ENCODE peak calls at places on chromosomes 12 and 14, in five cellular contexts. H, E, X, A and D are unnamed samples.

GRCh38 chr14:94600148-94600545 is 12.0 kb upstream of the SERPINA3 start:
- DNase-seq in A (no peak), X (no peak), E (no peak), H (no peak), D (no peak)

GRCh38 chr12:57170408-57170807 is 23.0 kb upstream of the LRP1-AS start:
- DNase-seq in X (no peak), E (no peak), H (no peak), A (no peak), D (no peak)

GRCh38 chr12:82857911-82858533 is 171.3 kb downstream of the TMTC2 start:
- DNase-seq in H (peak), A (no peak), X (no peak), E (peak), D (no peak)

GRCh38 chr12:62347922-62348650 is 87.9 kb downstream of the USP15 start:
- DNase-seq in A (peak), X (peak), E (no peak), H (no peak), D (no peak)

GRCh38 chr14:31024577-31025334 is 693 bp upstream of the AP4S1 start:
- DNase-seq in H (no peak), E (no peak), X (peak), A (peak), D (no peak)

GRCh38 chr12:60760965-60761364 is 1165.1 kb downstream of the SLC16A7 start:
- DNase-seq in E (no peak), H (no peak), A (no peak), X (no peak), D (no peak)

GRCh38 chr14:103056322-103057027 is 874 bp downstream of the CDC42BPB start:
- DNase-seq in E (peak), H (peak), A (peak), X (peak), D (no peak)

GRCh38 chr14:51507556-51508511 is 143.9 kb upstream of the FRMD6 start:
- DNase-seq in X (peak), H (no peak), A (peak), E (no peak), D (no peak)

GRCh38 chr12:109940339-109940923 is 40.4 kb downstream of the TCHP start:
- DNase-seq in E (no peak), H (no peak), X (no peak), A (no peak), D (no peak)

GRCh38 chr12:85831327-85831990 is 4.8 kb downstream of the RASSF9 start:
- DNase-seq in X (no peak), A (no peak), E (no peak), H (no peak), D (no peak)

GRCh38 chr12:86228656-86229055 is 27.5 kb downstream of the MGAT4C start:
- DNase-seq in A (no peak), H (no peak), X (no peak), E (no peak), D (no peak)

GRCh38 chr14:104467641-104468040 is 111.9 kb upstream of the C14orf180 start:
- DNase-seq in E (no peak), X (no peak), H (no peak), A (no peak), D (no peak)

GRCh38 chr14:101889366-101889765 is 75.0 kb upstream of the DYNC1H1 start:
- DNase-seq in X (no peak), H (no peak), E (no peak), A (no peak), D (no peak)

GRCh38 chr12:48542300-48542928 is 17.0 kb downstream of the OR8S1 start:
- DNase-seq in E (peak), H (peak), X (peak), A (peak), D (peak)

GRCh38 chr14:103891667-103892215 is 36.5 kb upstream of the TDRD9 start:
- DNase-seq in E (no peak), H (no peak), A (no peak), X (no peak), D (no peak)

GRCh38 chr12:9648701-9649531 is 20.6 kb upstream of the CLEC2D start:
- DNase-seq in H (no peak), E (no peak), X (peak), A (peak), D (no peak)

GRCh38 chr14:68541128-68541896 is 251.6 kb downstream of the ZFP36L1 start:
- DNase-seq in H (no peak), E (no peak), X (no peak), A (no peak), D (no peak)

GRCh38 chr14:59356298-59356697 is 108.9 kb downstream of the GPR135 start:
- DNase-seq in H (no peak), E (no peak), X (no peak), A (no peak), D (no peak)

GRCh38 chr12:59122784-59123183 is 202.5 kb upstream of the LRIG3 start:
- DNase-seq in H (no peak), E (no peak), A (no peak), X (no peak), D (no peak)

GRCh38 chr12:65720136-65720535 is 104.1 kb upstream of the HMGA2 start:
- DNase-seq in A (no peak), X (peak), E (no peak), H (no peak), D (no peak)

GRCh38 chr12:117854339-117855012 is 114.3 kb downstream of the KSR2 start:
- DNase-seq in E (peak), H (peak), X (peak), A (peak), D (peak)

GRCh38 chr14:98182385-98183055 is 1089.5 kb downstream of the BCL11B start:
- DNase-seq in A (no peak), H (no peak), X (no peak), E (no peak), D (no peak)

GRCh38 chr12:122473543-122474323 is 27.0 kb downstream of the ZCCHC8 start:
- DNase-seq in X (peak), E (no peak), H (no peak), A (peak), D (no peak)

GRCh38 chr14:42163136-42163535 is 556.5 kb downstream of the LRFN5 start:
- DNase-seq in X (no peak), H (no peak), E (no peak), A (no peak), D (no peak)

GRCh38 chr14:103526247-103526913 is 2.6 kb upstream of the TRMT61A start:
- DNase-seq in H (no peak), X (no peak), E (no peak), A (no peak), D (no peak)

GRCh38 chr12:29782821-29783772 is 645 bp downstream of the TMTC1 start:
- DNase-seq in A (peak), X (peak), H (peak), E (peak), D (peak)

DNA sequence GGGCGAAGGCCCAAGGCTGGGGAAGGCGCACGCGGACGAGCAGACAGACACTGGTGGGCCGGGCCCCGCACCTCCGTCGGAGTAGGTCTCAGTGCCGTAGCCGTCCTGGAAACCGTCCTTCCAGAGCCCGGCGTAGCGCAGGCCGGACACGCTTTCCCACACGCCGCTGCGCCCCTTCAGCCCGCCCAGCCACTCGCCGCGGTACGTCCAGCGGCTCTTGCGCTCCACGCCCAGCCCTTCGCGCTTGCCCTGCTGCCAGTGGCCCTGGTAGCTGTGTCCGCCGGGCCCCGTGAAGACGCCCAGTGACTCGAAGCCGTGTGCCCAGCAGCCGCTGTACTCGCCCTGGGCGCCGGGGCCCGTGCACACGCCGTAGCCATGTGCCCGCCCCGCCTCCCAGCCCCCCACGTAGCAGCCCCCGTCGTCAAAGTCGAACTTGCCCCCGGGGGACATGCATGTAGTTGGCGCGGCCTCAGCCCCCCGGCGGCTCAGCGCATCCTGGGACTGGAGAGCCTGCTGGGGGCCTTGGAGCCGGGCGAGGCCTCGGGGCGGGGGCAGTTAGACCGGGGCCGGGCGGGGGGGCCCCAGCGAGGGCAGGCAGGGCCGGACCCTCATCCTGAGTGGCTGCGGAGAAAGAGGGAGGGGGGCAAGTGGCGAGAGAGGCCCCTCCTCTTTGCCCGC is 1.4 kb downstream of the JPH4 start:
- DNase-seq in A (no peak), H (peak), X (no peak), E (peak), D (no peak)
- H4K8ac ChIP-seq in A (no peak), H (no peak), X (no peak), E (no peak), D (no peak)

DNA sequence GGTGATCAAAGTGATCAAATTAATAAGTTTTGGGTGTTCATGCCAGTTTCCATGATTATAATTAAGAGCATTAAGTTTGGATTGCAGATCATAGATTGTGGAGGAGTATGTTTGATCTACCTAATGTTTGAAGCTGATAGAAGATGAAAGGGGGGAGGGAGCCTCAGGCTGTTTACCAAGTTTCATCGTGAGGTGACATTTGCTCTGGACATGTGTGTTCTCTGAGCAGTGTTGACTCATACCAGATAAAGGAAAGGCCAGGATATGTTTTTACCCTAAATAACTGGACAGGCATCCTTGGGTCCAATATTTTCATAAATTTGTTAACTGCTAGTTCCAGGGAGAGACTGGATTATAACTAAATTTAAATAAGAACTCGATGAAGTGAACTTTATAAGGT is 3.5 kb upstream of the SEL1L start:
- DNase-seq in X (no peak), A (no peak), E (no peak), H (no peak), D (no peak)
- H4K8ac ChIP-seq in X (no peak), A (no peak), E (no peak), H (no peak), D (no peak)

GRCh38 chr14:100239200-100239839 is 376 bp downstream of the YY1 start:
- DNase-seq in E (no peak), X (no peak), A (no peak), H (no peak), D (no peak)

GRCh38 chr14:100239840-100240724 is 1.1 kb downstream of the YY1 start:
- DNase-seq in E (peak), A (peak), H (peak), X (peak), D (peak)

GRCh38 chr14:100237735-100238418 is 1.1 kb upstream of the YY1 start:
- DNase-seq in A (peak), H (peak), E (peak), X (peak), D (peak)

GRCh38 chr14:100236873-100237272 is 2.1 kb upstream of the YY1 start:
- DNase-seq in E (no peak), H (no peak), A (no peak), X (no peak), D (no peak)

GRCh38 chr14:100238419-100239199 is at the start of gene YY1:
- DNase-seq in A (peak), X (peak), E (peak), H (peak), D (peak)
- H4K8ac ChIP-seq in A (peak), X (peak), E (no peak), H (no peak), D (peak)

DNA sequence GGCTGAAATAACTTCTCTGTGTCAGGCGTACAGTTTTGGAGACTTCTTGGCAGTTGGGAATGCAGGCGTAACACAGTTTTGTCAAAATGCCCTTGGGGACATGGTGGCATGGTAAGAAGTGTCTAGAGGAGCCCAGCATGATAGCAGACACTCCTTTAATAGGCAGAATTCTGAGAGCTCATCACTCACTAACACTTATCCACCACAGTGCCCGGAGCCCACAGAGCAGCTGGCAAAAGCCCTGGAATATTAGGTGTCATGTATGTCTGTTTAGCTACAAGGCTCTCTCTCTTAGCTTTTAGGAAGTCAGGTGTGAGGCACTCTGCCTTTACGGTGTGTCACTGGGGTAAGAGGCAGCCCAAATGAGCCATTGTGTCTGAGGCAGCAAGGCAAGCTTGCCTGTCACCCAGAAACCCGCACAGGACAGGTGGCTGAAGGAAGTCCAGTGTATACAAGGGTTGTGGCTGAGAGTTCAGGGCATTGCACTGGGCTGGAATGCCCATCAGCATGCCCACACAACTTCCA is 96.3 kb downstream of the ESRRB start:
- DNase-seq in A (no peak), X (no peak), E (no peak), H (no peak), D (no peak)
- H4K8ac ChIP-seq in A (no peak), X (no peak), E (no peak), H (no peak), D (peak)

DNA sequence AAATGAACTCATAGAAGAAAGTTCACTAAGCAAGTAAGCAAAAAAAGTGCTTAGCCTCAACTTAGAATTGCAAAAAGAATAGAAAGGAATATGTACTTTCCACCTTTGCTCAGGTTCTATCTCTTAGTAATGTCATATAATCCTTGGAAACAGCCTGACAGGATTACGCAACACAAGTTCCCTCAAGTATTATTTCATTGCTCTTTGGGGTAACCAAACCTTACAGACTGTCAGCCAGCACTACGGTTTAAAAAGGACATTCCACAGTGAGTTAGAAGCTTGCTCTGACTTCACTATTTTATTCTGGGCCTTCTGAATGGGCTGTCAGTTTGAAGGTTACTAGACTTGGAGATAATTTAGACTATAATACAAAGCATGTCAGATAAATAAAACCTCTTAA is 264.0 kb downstream of the ATXN7L3B start:
- DNase-seq in E (no peak), H (no peak), A (peak), X (no peak), D (no peak)
- H4K8ac ChIP-seq in E (no peak), H (no peak), A (no peak), X (no peak), D (no peak)

GRCh38 chr14:52902971-52903385 is 47.9 kb downstream of the FERMT2 start:
- DNase-seq in A (peak), H (peak), X (peak), E (no peak), D (no peak)
- H4K8ac ChIP-seq in A (no peak), H (no peak), X (no peak), E (no peak), D (no peak)

GRCh38 chr14:65412189-65412846 is at the start of gene FUT8:
- DNase-seq in E (peak), H (peak), A (peak), X (peak), D (peak)
- H4K8ac ChIP-seq in E (no peak), H (peak), A (peak), X (peak), D (peak)

GRCh38 chr12:49827351-49828099 is 688 bp downstream of the NCKAP5L start:
- DNase-seq in E (peak), A (peak), H (peak), X (peak), D (peak)
- H4K8ac ChIP-seq in E (no peak), A (peak), H (no peak), X (peak), D (no peak)